ENCODE peak calls at places on chromosomes 2 and 18, in six cellular contexts. One of them, this sample, is unnamed.

GRCh38 chr2:160108231-160108630 is 45.8 kb upstream of the PLA2R1 start:
- DNase-seq in MM.1S: no peak
- DNase-seq in uterus: no peak
- DNase-seq in cardiac muscle cell: no peak
- DNase-seq in left lung: no peak
- DNase-seq in right lobe of liver: no peak
- DNase-seq in this sample: no peak

GRCh38 chr18:77851798-77852197 is 602.1 kb downstream of the GALR1 start:
- DNase-seq in MM.1S: no peak
- DNase-seq in uterus: no peak
- DNase-seq in cardiac muscle cell: no peak
- DNase-seq in left lung: no peak
- DNase-seq in right lobe of liver: no peak
- DNase-seq in this sample: no peak

GRCh38 chr2:199596549-199596948 is 138.8 kb upstream of the SATB2 start:
- DNase-seq in MM.1S: peak
- DNase-seq in uterus: no peak
- DNase-seq in cardiac muscle cell: peak
- DNase-seq in left lung: no peak
- DNase-seq in right lobe of liver: no peak
- DNase-seq in this sample: no peak

GRCh38 chr18:79570266-79571201 is 109.1 kb upstream of the CTDP1 start:
- DNase-seq in MM.1S: no peak
- DNase-seq in uterus: peak
- DNase-seq in cardiac muscle cell: peak
- DNase-seq in left lung: peak
- DNase-seq in right lobe of liver: peak
- DNase-seq in this sample: no peak

GRCh38 chr2:209469481-209469880 is 45.6 kb downstream of the MAP2 start:
- DNase-seq in MM.1S: no peak
- DNase-seq in uterus: no peak
- DNase-seq in cardiac muscle cell: no peak
- DNase-seq in left lung: no peak
- DNase-seq in right lobe of liver: no peak
- DNase-seq in this sample: no peak

GRCh38 chr2:21892140-21892539 is 768.4 kb downstream of the TDRD15 start:
- DNase-seq in MM.1S: no peak
- DNase-seq in uterus: no peak
- DNase-seq in cardiac muscle cell: peak
- DNase-seq in left lung: no peak
- DNase-seq in right lobe of liver: no peak
- DNase-seq in this sample: no peak

GRCh38 chr2:656676-657075 is 20.5 kb downstream of the TMEM18 start:
- DNase-seq in MM.1S: no peak
- DNase-seq in uterus: no peak
- DNase-seq in cardiac muscle cell: no peak
- DNase-seq in left lung: no peak
- DNase-seq in right lobe of liver: no peak
- DNase-seq in this sample: no peak

GRCh38 chr18:44855681-44856080 is 175.0 kb downstream of the SETBP1 start:
- DNase-seq in MM.1S: no peak
- DNase-seq in uterus: no peak
- DNase-seq in cardiac muscle cell: no peak
- DNase-seq in left lung: no peak
- DNase-seq in right lobe of liver: no peak
- DNase-seq in this sample: no peak

GRCh38 chr2:150478206-150478974 is 9.1 kb downstream of the RND3 start:
- DNase-seq in MM.1S: no peak
- DNase-seq in uterus: no peak
- DNase-seq in cardiac muscle cell: no peak
- DNase-seq in left lung: no peak
- DNase-seq in right lobe of liver: no peak
- DNase-seq in this sample: no peak

GRCh38 chr18:26840965-26841364 is 24.5 kb downstream of the AQP4 start:
- DNase-seq in MM.1S: no peak
- DNase-seq in uterus: no peak
- DNase-seq in cardiac muscle cell: no peak
- DNase-seq in left lung: no peak
- DNase-seq in right lobe of liver: no peak
- DNase-seq in this sample: no peak

GRCh38 chr2:66024396-66024795 is 410.5 kb upstream of the MEIS1 start:
- DNase-seq in MM.1S: no peak
- DNase-seq in uterus: no peak
- DNase-seq in cardiac muscle cell: no peak
- DNase-seq in left lung: no peak
- DNase-seq in right lobe of liver: no peak
- DNase-seq in this sample: no peak

GRCh38 chr2:3738454-3738853 is 35.1 kb downstream of the DCDC2C start:
- DNase-seq in MM.1S: peak
- DNase-seq in uterus: no peak
- DNase-seq in cardiac muscle cell: peak
- DNase-seq in left lung: no peak
- DNase-seq in right lobe of liver: no peak
- DNase-seq in this sample: no peak

GRCh38 chr2:165793779-165794519 is at the start of gene GALNT3:
- DNase-seq in MM.1S: peak
- DNase-seq in uterus: no peak
- DNase-seq in cardiac muscle cell: no peak
- DNase-seq in left lung: peak
- DNase-seq in right lobe of liver: peak
- DNase-seq in this sample: peak

GRCh38 chr2:42917374-42918017 is 125.1 kb upstream of the HAAO start:
- DNase-seq in MM.1S: no peak
- DNase-seq in uterus: peak
- DNase-seq in cardiac muscle cell: peak
- DNase-seq in left lung: peak
- DNase-seq in right lobe of liver: peak
- DNase-seq in this sample: no peak

GRCh38 chr2:227456772-227457171 is 15.2 kb upstream of the AGFG1 start:
- DNase-seq in MM.1S: no peak
- DNase-seq in uterus: no peak
- DNase-seq in cardiac muscle cell: no peak
- DNase-seq in left lung: no peak
- DNase-seq in right lobe of liver: no peak
- DNase-seq in this sample: no peak

GRCh38 chr2:158129037-158129436 is 27.4 kb downstream of the UPP2 start:
- DNase-seq in MM.1S: no peak
- DNase-seq in uterus: no peak
- DNase-seq in cardiac muscle cell: no peak
- DNase-seq in left lung: no peak
- DNase-seq in right lobe of liver: no peak
- DNase-seq in this sample: no peak

GRCh38 chr2:29370581-29371125 is 255.4 kb downstream of the CLIP4 start:
- DNase-seq in MM.1S: no peak
- DNase-seq in uterus: no peak
- DNase-seq in cardiac muscle cell: no peak
- DNase-seq in left lung: no peak
- DNase-seq in right lobe of liver: no peak
- DNase-seq in this sample: no peak

GRCh38 chr2:12819098-12819465 is 102.3 kb downstream of the TRIB2 start:
- DNase-seq in MM.1S: no peak
- DNase-seq in uterus: peak
- DNase-seq in cardiac muscle cell: peak
- DNase-seq in left lung: peak
- DNase-seq in right lobe of liver: peak
- DNase-seq in this sample: no peak

GRCh38 chr18:10400534-10400933 is 53.9 kb upstream of the APCDD1 start:
- DNase-seq in MM.1S: no peak
- DNase-seq in uterus: no peak
- DNase-seq in cardiac muscle cell: no peak
- DNase-seq in left lung: no peak
- DNase-seq in right lobe of liver: no peak
- DNase-seq in this sample: no peak

GRCh38 chr2:165639504-165639903 is 154.5 kb downstream of the GALNT3 start:
- DNase-seq in MM.1S: no peak
- DNase-seq in uterus: no peak
- DNase-seq in cardiac muscle cell: no peak
- DNase-seq in left lung: no peak
- DNase-seq in right lobe of liver: no peak
- DNase-seq in this sample: no peak

DNA sequence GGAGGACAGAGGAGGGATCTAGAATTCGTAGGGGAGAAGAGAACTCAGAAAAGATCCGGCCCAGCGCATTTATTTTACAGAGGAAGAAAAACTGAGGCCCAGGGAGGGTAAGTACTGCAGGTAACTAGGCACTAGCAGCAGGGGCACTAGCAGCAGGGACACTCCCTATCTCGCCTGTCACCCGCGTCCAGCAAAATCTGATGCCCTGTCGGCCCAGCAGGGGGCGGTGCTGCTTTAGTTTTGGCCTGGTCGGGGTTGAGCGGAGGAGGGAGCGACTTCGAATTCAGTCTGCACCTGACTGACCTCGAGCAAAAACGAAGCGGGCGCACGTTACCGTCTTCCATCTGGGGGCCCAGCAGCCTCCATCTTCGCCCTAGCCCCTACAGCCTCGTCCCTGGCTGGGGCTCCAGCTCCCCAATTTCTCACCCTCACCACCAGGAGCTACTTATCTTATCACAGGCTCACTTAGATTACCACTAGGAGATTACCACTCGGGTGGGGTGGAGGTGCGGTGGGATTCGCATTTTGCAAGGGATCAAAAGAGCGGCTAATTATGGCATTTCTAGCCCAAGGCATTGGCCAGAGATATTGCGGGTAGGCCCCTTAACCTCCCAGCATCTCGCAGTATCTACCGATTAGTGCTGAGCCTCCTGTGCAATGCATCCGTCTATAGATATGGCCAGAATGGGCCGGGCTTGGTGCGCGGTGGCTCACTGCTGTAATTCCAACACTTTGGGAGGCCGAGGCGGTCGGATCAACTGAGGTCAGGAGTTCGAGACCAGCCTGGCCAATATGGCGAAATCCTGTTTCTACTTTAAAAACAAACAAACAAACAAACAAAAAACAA is 17.8 kb upstream of the CD8A start:
- DNase-seq in MM.1S: peak
- DNase-seq in uterus: peak
- DNase-seq in cardiac muscle cell: peak
- DNase-seq in left lung: peak
- DNase-seq in right lobe of liver: peak
- DNase-seq in this sample: peak
- TF ChIP-seq CTCF in MM.1S: peak
- TF ChIP-seq CTCF in uterus: peak
- TF ChIP-seq CTCF in cardiac muscle cell: peak
- TF ChIP-seq CTCF in left lung: peak
- TF ChIP-seq CTCF in right lobe of liver: peak
- TF ChIP-seq CTCF in this sample: peak

DNA sequence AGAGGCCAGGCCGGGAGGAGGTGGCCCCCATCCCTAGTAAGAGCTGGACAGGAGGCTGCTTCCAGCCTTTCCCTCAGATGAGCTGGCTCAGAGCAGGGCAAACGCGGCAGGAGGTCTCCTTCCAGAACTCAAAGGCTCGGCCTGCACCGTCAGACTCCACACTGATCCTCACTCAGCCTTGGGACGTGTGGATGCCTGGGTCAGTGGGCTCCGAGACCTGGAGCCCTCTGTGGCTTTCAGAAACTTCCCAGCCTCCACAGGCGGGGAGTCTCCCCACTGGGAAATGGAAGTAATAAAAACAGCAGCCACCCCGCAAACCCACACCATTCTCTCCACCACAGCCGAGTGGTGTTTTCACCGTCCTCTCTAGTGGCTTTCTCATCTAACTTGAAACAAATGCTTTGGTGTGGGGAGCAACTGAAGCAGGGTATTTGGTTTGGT is 54.3 kb downstream of the INPP5D start:
- DNase-seq in MM.1S: no peak
- DNase-seq in uterus: no peak
- DNase-seq in cardiac muscle cell: no peak
- DNase-seq in left lung: no peak
- DNase-seq in right lobe of liver: peak
- DNase-seq in this sample: no peak
- H3K4me3 ChIP-seq in MM.1S: no peak
- H3K4me3 ChIP-seq in uterus: no peak
- H3K4me3 ChIP-seq in cardiac muscle cell: no peak
- H3K4me3 ChIP-seq in left lung: no peak
- H3K4me3 ChIP-seq in right lobe of liver: no peak
- H3K4me3 ChIP-seq in this sample: peak

DNA sequence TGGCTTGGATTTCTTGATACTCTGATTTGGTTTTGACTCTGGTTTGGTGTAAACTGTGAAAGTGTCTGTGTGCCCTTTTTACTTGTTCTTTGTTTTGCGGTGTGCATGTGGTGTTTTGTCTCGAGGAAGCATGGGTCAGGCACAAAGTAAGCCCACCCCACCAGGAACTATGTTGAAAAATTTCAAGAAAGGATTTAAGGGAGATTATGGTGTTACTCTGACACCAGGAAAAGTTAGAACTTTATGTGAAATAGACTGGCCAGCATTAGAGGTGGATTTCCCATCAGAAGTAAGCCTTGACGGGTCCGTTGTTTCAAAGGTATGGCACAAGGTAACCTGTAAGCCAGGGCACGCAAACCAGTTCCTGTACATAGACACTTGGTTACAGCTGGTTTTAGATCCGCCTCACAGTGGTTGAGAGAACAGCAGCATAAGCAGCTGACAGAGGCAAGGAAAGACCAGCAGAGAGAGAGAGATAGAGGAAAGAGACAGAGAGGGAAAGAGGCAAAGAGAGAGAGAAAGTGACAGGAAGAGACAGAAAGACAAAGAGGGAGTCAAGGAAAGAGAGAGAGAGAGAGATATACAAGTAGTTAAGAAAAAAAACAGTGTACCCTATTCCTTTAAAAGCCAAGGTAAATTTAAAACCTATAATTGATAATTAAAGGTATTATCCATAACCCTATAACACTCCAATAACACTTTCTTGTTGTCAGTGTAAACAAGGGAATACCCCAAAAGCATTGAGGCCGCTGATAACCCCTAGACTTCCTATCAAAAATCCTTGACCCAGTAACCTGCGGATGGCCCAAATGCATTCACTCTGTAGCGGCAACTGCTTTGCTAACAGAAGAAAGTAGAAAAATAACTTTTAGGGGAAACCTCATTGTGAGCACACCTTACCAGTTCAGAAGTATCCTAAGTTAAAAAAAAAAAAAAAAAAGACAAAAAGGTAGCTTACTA is 42.6 kb downstream of the TFPI start:
- DNase-seq in MM.1S: no peak
- DNase-seq in uterus: no peak
- DNase-seq in cardiac muscle cell: no peak
- DNase-seq in left lung: no peak
- DNase-seq in right lobe of liver: no peak
- DNase-seq in this sample: no peak
- H3K27ac ChIP-seq in MM.1S: no peak
- H3K27ac ChIP-seq in uterus: no peak
- H3K27ac ChIP-seq in cardiac muscle cell: no peak
- H3K27ac ChIP-seq in left lung: peak
- H3K27ac ChIP-seq in right lobe of liver: no peak
- H3K27ac ChIP-seq in this sample: no peak

DNA sequence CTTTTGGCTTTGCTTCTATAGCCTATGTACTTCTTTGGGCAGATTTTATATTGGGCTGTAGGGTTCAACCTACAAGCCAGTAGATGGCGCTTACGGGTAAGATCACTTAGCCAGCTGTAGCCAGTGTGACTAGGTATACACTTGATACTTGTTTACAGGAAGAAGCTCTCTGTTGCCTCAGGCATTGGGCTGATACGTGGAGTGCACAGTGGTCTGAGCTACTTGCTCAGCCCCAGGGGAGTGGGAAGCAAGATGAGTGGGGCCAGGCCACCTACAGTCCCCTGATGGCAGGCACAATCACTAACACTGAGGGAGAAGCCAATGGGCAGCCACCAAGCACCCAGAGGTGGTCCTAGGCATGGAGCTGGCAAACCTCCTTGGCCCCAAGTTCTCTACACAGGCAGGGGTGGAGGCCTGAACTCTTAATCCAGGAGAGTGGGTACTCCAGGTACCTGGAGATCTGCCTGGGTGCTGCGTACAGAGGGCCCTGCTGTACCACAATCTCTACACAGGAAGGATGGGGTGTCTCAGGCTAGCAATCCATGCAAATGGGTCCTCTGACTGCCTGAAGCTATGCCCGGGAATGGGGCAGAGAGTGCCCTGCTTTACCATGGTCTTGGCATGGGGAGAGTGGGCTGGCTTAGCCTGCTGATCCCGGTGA is 122.2 kb downstream of the NCOA1 start:
- DNase-seq in MM.1S: peak
- DNase-seq in uterus: no peak
- DNase-seq in cardiac muscle cell: peak
- DNase-seq in left lung: no peak
- DNase-seq in right lobe of liver: no peak
- DNase-seq in this sample: peak
- TF ChIP-seq CTCF in MM.1S: peak
- TF ChIP-seq CTCF in uterus: no peak
- TF ChIP-seq CTCF in cardiac muscle cell: peak
- TF ChIP-seq CTCF in left lung: peak
- TF ChIP-seq CTCF in right lobe of liver: no peak
- TF ChIP-seq CTCF in this sample: peak

This sample was measured in CD8-positive, alpha-beta T cell.